ENCODE peak calls at places on chromosomes 6 and 20, in seven cellular contexts. P is nephron progenitor cell; N is non-pigmented ciliary epithelial cell; S is C1 segment of cervical spinal cord; I is activated CD8-positive, alpha-beta memory T cell treated with anti-CD3 and anti-CD28 coated beads for 24 hours; X is anterior cingulate cortex; H is body of pancreas. G is an unnamed sample.

GRCh38 chr20:56518126-56518525 is 6.4 kb upstream of the FAM209A start:
- DNase-seq in N (no peak), S (no peak), P (no peak), I (no peak), X (no peak), H (no peak), G (no peak)

GRCh38 chr20:52676282-52676995 is 295.7 kb upstream of the TSHZ2 start:
- DNase-seq in S (no peak), H (no peak), X (no peak), P (no peak), I (no peak), N (no peak), G (no peak)

GRCh38 chr6:12315292-12316081 is 25.3 kb downstream of the EDN1 start:
- DNase-seq in S (no peak), H (no peak), I (no peak), N (no peak), P (no peak), X (no peak), G (no peak)

GRCh38 chr6:16486661-16487060 is 248.3 kb downstream of the GMPR start:
- DNase-seq in I (peak; percentile 83), X (no peak), N (no peak), H (no peak), P (no peak), S (no peak), G (no peak)

GRCh38 chr20:46273701-46274100 is 34.6 kb downstream of the CDH22 start:
- DNase-seq in X (no peak), P (no peak), S (no peak), I (no peak), H (no peak), N (no peak), G (no peak)

GRCh38 chr6:30763155-30763617 is 18.8 kb upstream of the IER3 start:
- DNase-seq in N (no peak), P (no peak), S (no peak), H (no peak), X (no peak), I (no peak), G (no peak)

GRCh38 chr20:20395856-20396600 is 28.1 kb downstream of the INSM1 start:
- DNase-seq in H (no peak), S (no peak), P (peak; percentile 21), X (no peak), I (no peak), N (no peak), G (no peak)

GRCh38 chr20:16283978-16284377 is 289.3 kb downstream of the KIF16B start:
- DNase-seq in P (no peak), N (no peak), S (no peak), X (no peak), H (no peak), I (no peak), G (no peak)

GRCh38 chr6:99184696-99185095 is 164.8 kb downstream of the FAXC start:
- DNase-seq in X (no peak), S (no peak), H (no peak), P (no peak), N (no peak), I (no peak), G (no peak)

GRCh38 chr20:50788045-50788867 is 6.6 kb upstream of the BCAS4 start:
- DNase-seq in I (no peak), H (peak; percentile 34), X (no peak), N (no peak), S (no peak), P (no peak), G (peak; percentile 38)